ENCODE peak calls at places on chromosomes 7 and 10, in four cellular contexts. A, L, G and T are unnamed samples.

GRCh38 chr7:732094-732541 is 5.0 kb upstream of the PRKAR1B start:
- DNase-seq in L (no peak), G (no peak), A (no peak), T (peak; percentile 76)

GRCh38 chr10:125683821-125684220 is 858 bp upstream of the TEX36 start:
- DNase-seq in G (no peak), L (no peak), A (no peak), T (no peak)

GRCh38 chr10:127243490-127244272 is 47.3 kb upstream of the INSYN2A start:
- DNase-seq in G (no peak), A (peak; percentile 2), L (no peak), T (peak; percentile 28)

GRCh38 chr7:74480861-74481417 is 27.2 kb downstream of the GTF2IRD1 start:
- DNase-seq in G (no peak), L (no peak), A (peak; percentile 51), T (no peak)

GRCh38 chr10:86974484-86974883 is 6.2 kb downstream of the ADIRF start:
- DNase-seq in G (no peak), L (no peak), A (no peak), T (no peak)

GRCh38 chr7:75617634-75618234 is 121.0 kb downstream of the HIP1 start:
- DNase-seq in A (no peak), L (no peak), G (peak; percentile 40), T (no peak)

GRCh38 chr7:80941206-80941758 is 22.4 kb upstream of the SEMA3C start:
- DNase-seq in A (peak; percentile 71), L (no peak), G (no peak), T (no peak)

GRCh38 chr10:33559105-33559504 is 224.6 kb upstream of the NRP1 start:
- DNase-seq in G (no peak), L (no peak), A (peak; percentile 82), T (no peak)

GRCh38 chr7:22189230-22189629 is 167.7 kb downstream of the RAPGEF5 start:
- DNase-seq in A (no peak), G (no peak), L (no peak), T (no peak)

GRCh38 chr7:5750026-5750425 is 31.4 kb downstream of the RNF216 start:
- DNase-seq in L (no peak), G (no peak), A (no peak), T (no peak)

GRCh38 chr7:120272896-120273475 is at the start of gene KCND2:
- DNase-seq in A (no peak), L (peak; percentile 69), G (no peak), T (no peak)

GRCh38 chr10:133124357-133125211 is 35.4 kb upstream of the KNDC1 start:
- DNase-seq in G (no peak), L (no peak), A (no peak), T (peak; percentile 95)

GRCh38 chr7:1020849-1021251 is 23.5 kb upstream of the GPR146 start:
- DNase-seq in G (no peak), A (no peak), L (no peak), T (no peak)

GRCh38 chr7:23658831-23659427 is 21.1 kb upstream of the FAM221A start:
- DNase-seq in L (no peak), G (no peak), A (no peak), T (no peak)